ENCODE peak calls at places on chromosome 16, in five cellular contexts. E is ELR; B is stimulated activated CD4-positive, alpha-beta T cell treated with anti-CD3 and anti-CD28 coated beads, Interleukin-4, amount 100 ng/mL, for 24 hours; N is GM12865; F is naive thymus-derived CD4-positive, alpha-beta T cell. I is an unnamed sample.
A peak's percentile ranks its signal among the peaks of the same experiment; 100 is the strongest.

GRCh38 chr16:48291303-48291702 is 44.0 kb upstream of the ABCC11 start:
- DNase-seq in B (no peak), E (peak; percentile 55), N (no peak), F (no peak), I (no peak)

GRCh38 chr16:15983898-15984297 is 34.5 kb downstream of the ABCC1 start:
- DNase-seq in B (no peak), F (no peak), N (no peak), E (no peak), I (no peak)

GRCh38 chr16:20899503-20900298 is 457 bp downstream of the DCUN1D3 start:
- DNase-seq in F (no peak), B (no peak), E (no peak), N (no peak), I (no peak)

GRCh38 chr16:89534147-89534788 is 26.1 kb downstream of the SPG7 start:
- DNase-seq in E (no peak), B (peak; percentile 17), F (peak; percentile 75), N (no peak), I (no peak)

GRCh38 chr16:26963109-26963508 is 103.6 kb upstream of the C16orf82 start:
- DNase-seq in B (peak; percentile 12), F (no peak), N (peak; percentile 20), E (peak; percentile 29), I (no peak)

GRCh38 chr16:47928008-47928407 is 227.8 kb downstream of the ABCC12 start:
- DNase-seq in N (peak; percentile 17), B (no peak), E (peak; percentile 17), F (no peak), I (no peak)

GRCh38 chr16:81251871-81252270 is 13.4 kb downstream of the BCO1 start:
- DNase-seq in F (no peak), N (no peak), E (peak; percentile 14), B (no peak), I (no peak)

GRCh38 chr16:77387810-77388209 is 47.0 kb downstream of the ADAMTS18 start:
- DNase-seq in B (no peak), E (no peak), F (no peak), N (no peak), I (no peak)

GRCh38 chr16:15482068-15482747 is 47.8 kb downstream of the BMERB1 start:
- DNase-seq in E (peak; percentile 97), N (no peak), F (no peak), B (peak; percentile 70), I (peak; percentile 36)

GRCh38 chr16:85788819-85789218 is 10.5 kb downstream of the EMC8 start:
- DNase-seq in B (no peak), E (no peak), N (no peak), F (no peak), I (no peak)

GRCh38 chr16:23182206-23182674 is 305 bp upstream of the SCNN1G start:
- DNase-seq in B (peak; percentile 57), F (peak; percentile 72), N (peak; percentile 87), E (peak; percentile 41), I (peak; percentile 38)

GRCh38 chr16:77840623-77841274 is 52.4 kb downstream of the VAT1L start:
- DNase-seq in N (no peak), B (no peak), E (peak; percentile 11), F (no peak), I (no peak)

GRCh38 chr16:87074635-87075318 is 242.4 kb downstream of the C16orf95 start:
- DNase-seq in N (peak; percentile 95), F (no peak), E (no peak), B (no peak), I (no peak)